ENCODE peak calls at places on chromosomes 16 and 17, in nine cellular contexts. One of them, this sample, is unnamed.

GRCh38 chr16:84459941-84460405 is 44.5 kb downstream of the MEAK7 start:
- DNase-seq in uterus: no peak
- DNase-seq in psoas muscle: no peak
- DNase-seq in lower lobe of right lung: peak; percentile 28
- DNase-seq in Panc1: no peak
- DNase-seq in K562: no peak
- DNase-seq in RWPE1: no peak
- DNase-seq in esophagus muscularis mucosa: no peak
- DNase-seq in lung: no peak
- DNase-seq in this sample: no peak

GRCh38 chr17:55722742-55723487 is at the start of gene TMEM100:
- DNase-seq in K562: peak; percentile 15
- DNase-seq in uterus: peak; percentile 70
- DNase-seq in lower lobe of right lung: no peak
- DNase-seq in lung: no peak
- DNase-seq in psoas muscle: peak; percentile 42
- DNase-seq in esophagus muscularis mucosa: no peak
- DNase-seq in Panc1: no peak
- DNase-seq in RWPE1: no peak
- DNase-seq in this sample: no peak

GRCh38 chr16:11583889-11584565 is 2.7 kb downstream of the LITAF start:
- DNase-seq in uterus: no peak
- DNase-seq in RWPE1: no peak
- DNase-seq in psoas muscle: peak; percentile 0
- DNase-seq in lung: no peak
- DNase-seq in lower lobe of right lung: peak; percentile 45
- DNase-seq in Panc1: no peak
- DNase-seq in esophagus muscularis mucosa: no peak
- DNase-seq in K562: no peak
- DNase-seq in this sample: no peak

GRCh38 chr17:28655160-28655559 is 6.5 kb downstream of the SDF2 start:
- DNase-seq in Panc1: no peak
- DNase-seq in K562: no peak
- DNase-seq in lung: no peak
- DNase-seq in lower lobe of right lung: no peak
- DNase-seq in uterus: no peak
- DNase-seq in RWPE1: no peak
- DNase-seq in esophagus muscularis mucosa: no peak
- DNase-seq in psoas muscle: no peak
- DNase-seq in this sample: no peak

GRCh38 chr17:81457917-81458555 is 54.6 kb downstream of the ACTG1 start:
- DNase-seq in Panc1: no peak
- DNase-seq in lower lobe of right lung: no peak
- DNase-seq in psoas muscle: no peak
- DNase-seq in lung: no peak
- DNase-seq in esophagus muscularis mucosa: no peak
- DNase-seq in K562: peak; percentile 47
- DNase-seq in RWPE1: no peak
- DNase-seq in uterus: no peak
- DNase-seq in this sample: no peak

GRCh38 chr17:42347198-42347597 is 41.0 kb downstream of the STAT3 start:
- DNase-seq in esophagus muscularis mucosa: no peak
- DNase-seq in lower lobe of right lung: no peak
- DNase-seq in RWPE1: peak; percentile 79
- DNase-seq in lung: no peak
- DNase-seq in K562: no peak
- DNase-seq in psoas muscle: no peak
- DNase-seq in Panc1: peak; percentile 52
- DNase-seq in uterus: peak; percentile 91
- DNase-seq in this sample: no peak

GRCh38 chr16:28845173-28846079 is 722 bp downstream of the TUFM start:
- DNase-seq in lower lobe of right lung: no peak
- DNase-seq in psoas muscle: no peak
- DNase-seq in K562: peak; percentile 60
- DNase-seq in esophagus muscularis mucosa: no peak
- DNase-seq in lung: no peak
- DNase-seq in uterus: no peak
- DNase-seq in RWPE1: no peak
- DNase-seq in Panc1: no peak
- DNase-seq in this sample: no peak

GRCh38 chr17:8029121-8029520 is 9.7 kb upstream of the ALOX15B start:
- DNase-seq in Panc1: no peak
- DNase-seq in esophagus muscularis mucosa: no peak
- DNase-seq in K562: no peak
- DNase-seq in uterus: no peak
- DNase-seq in lung: no peak
- DNase-seq in psoas muscle: no peak
- DNase-seq in RWPE1: peak; percentile 44
- DNase-seq in lower lobe of right lung: no peak
- DNase-seq in this sample: no peak

GRCh38 chr17:47239663-47240374 is 13.8 kb upstream of the ITGB3 start:
- DNase-seq in RWPE1: peak; percentile 84
- DNase-seq in lung: peak; percentile 62
- DNase-seq in psoas muscle: peak; percentile 84
- DNase-seq in esophagus muscularis mucosa: peak; percentile 97
- DNase-seq in lower lobe of right lung: no peak
- DNase-seq in Panc1: peak; percentile 87
- DNase-seq in K562: peak; percentile 72
- DNase-seq in uterus: peak; percentile 80
- DNase-seq in this sample: peak; percentile 61

GRCh38 chr16:89157778-89158177 is 13.8 kb upstream of the CDH15 start:
- DNase-seq in psoas muscle: no peak
- DNase-seq in RWPE1: no peak
- DNase-seq in Panc1: no peak
- DNase-seq in K562: no peak
- DNase-seq in lower lobe of right lung: no peak
- DNase-seq in uterus: no peak
- DNase-seq in lung: no peak
- DNase-seq in esophagus muscularis mucosa: no peak
- DNase-seq in this sample: no peak

GRCh38 chr17:40327244-40327666 is 18.3 kb downstream of the RARA start:
- DNase-seq in Panc1: no peak
- DNase-seq in lung: no peak
- DNase-seq in RWPE1: no peak
- DNase-seq in esophagus muscularis mucosa: no peak
- DNase-seq in K562: no peak
- DNase-seq in uterus: no peak
- DNase-seq in lower lobe of right lung: no peak
- DNase-seq in psoas muscle: peak; percentile 40
- DNase-seq in this sample: no peak

GRCh38 chr17:41354538-41354937 is 3.9 kb upstream of the KRT33A start:
- DNase-seq in Panc1: no peak
- DNase-seq in lower lobe of right lung: no peak
- DNase-seq in psoas muscle: no peak
- DNase-seq in lung: no peak
- DNase-seq in uterus: no peak
- DNase-seq in K562: no peak
- DNase-seq in RWPE1: no peak
- DNase-seq in esophagus muscularis mucosa: no peak
- DNase-seq in this sample: no peak

GRCh38 chr17:46991618-46992017 is 12.6 kb upstream of the RPRML start:
- DNase-seq in K562: no peak
- DNase-seq in uterus: no peak
- DNase-seq in lung: no peak
- DNase-seq in RWPE1: no peak
- DNase-seq in Panc1: no peak
- DNase-seq in psoas muscle: no peak
- DNase-seq in esophagus muscularis mucosa: no peak
- DNase-seq in lower lobe of right lung: no peak
- DNase-seq in this sample: no peak

GRCh38 chr16:2038359-2039285 is 9.0 kb downstream of the NTHL1 start:
- DNase-seq in RWPE1: no peak
- DNase-seq in esophagus muscularis mucosa: no peak
- DNase-seq in uterus: no peak
- DNase-seq in lung: no peak
- DNase-seq in psoas muscle: no peak
- DNase-seq in Panc1: no peak
- DNase-seq in lower lobe of right lung: no peak
- DNase-seq in K562: no peak
- DNase-seq in this sample: no peak

GRCh38 chr16:11210260-11210659 is 45.7 kb downstream of the SOCS1 start:
- DNase-seq in psoas muscle: no peak
- DNase-seq in K562: no peak
- DNase-seq in RWPE1: no peak
- DNase-seq in lung: no peak
- DNase-seq in Panc1: no peak
- DNase-seq in esophagus muscularis mucosa: no peak
- DNase-seq in lower lobe of right lung: no peak
- DNase-seq in uterus: no peak
- DNase-seq in this sample: no peak

GRCh38 chr17:83180264-83180995 is 101.0 kb downstream of the METRNL start:
- DNase-seq in psoas muscle: no peak
- DNase-seq in Panc1: no peak
- DNase-seq in lung: peak; percentile 26
- DNase-seq in esophagus muscularis mucosa: peak; percentile 80
- DNase-seq in uterus: no peak
- DNase-seq in lower lobe of right lung: no peak
- DNase-seq in RWPE1: no peak
- DNase-seq in K562: no peak
- DNase-seq in this sample: no peak

GRCh38 chr17:75459590-75460267 is 3.3 kb downstream of the TMEM94 start:
- DNase-seq in uterus: no peak
- DNase-seq in K562: no peak
- DNase-seq in lower lobe of right lung: no peak
- DNase-seq in esophagus muscularis mucosa: no peak
- DNase-seq in lung: no peak
- DNase-seq in Panc1: no peak
- DNase-seq in psoas muscle: no peak
- DNase-seq in RWPE1: no peak
- DNase-seq in this sample: no peak
- H3K27ac ChIP-seq in uterus: no peak overlapping the region
- H3K27ac ChIP-seq in K562: no peak overlapping the region
- H3K27ac ChIP-seq in lower lobe of right lung: peak overlapping the region; percentile 65
- H3K27ac ChIP-seq in esophagus muscularis mucosa: peak overlapping the region; percentile 28
- H3K27ac ChIP-seq in lung: peak overlapping the region; percentile 86
- H3K27ac ChIP-seq in Panc1: peak overlapping the region; percentile 46
- H3K27ac ChIP-seq in psoas muscle: peak overlapping the region; percentile 98
- H3K27ac ChIP-seq in RWPE1: no peak overlapping the region
- H3K27ac ChIP-seq in this sample: peak overlapping the region; percentile 50

DNA sequence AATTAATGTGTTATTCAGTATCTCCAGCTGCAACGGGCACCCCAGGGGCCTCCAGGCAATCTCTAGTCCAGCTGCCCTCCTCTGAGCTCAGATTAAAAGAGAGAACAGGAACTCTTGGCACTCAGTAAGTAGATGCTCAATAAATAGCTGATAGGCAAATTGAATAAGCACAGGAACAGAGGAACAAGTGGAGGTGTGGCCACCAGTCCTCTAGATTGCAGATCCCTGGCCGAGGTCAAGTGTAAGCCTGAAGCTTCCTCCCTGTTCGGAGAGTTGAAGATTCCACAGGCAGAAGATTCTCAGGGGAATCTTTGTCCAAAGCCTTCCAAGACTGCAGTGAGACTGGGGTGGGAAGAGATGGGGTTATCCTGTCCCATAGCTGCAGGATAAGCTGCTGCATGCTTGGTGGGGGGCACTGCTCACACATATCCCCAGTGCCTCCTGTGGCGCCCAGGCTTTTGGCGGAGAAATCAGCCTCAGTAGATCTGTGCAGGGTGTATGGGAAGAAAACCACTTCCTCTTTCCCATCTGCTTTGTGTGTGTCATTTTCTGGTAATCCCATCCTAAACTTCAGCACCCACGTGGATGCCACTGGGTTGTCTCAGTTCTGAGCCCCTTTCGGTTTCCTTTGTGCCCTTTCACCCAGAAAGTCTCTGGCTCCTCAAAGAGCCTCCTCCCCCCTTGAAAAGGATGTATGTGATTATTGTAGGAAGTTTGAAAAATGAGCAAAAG is 12.1 kb downstream of the CD300A start:
- DNase-seq in psoas muscle: no peak
- DNase-seq in uterus: no peak
- DNase-seq in lung: no peak
- DNase-seq in RWPE1: no peak
- DNase-seq in lower lobe of right lung: peak; percentile 45
- DNase-seq in esophagus muscularis mucosa: no peak
- DNase-seq in K562: no peak
- DNase-seq in Panc1: no peak
- DNase-seq in this sample: no peak
- H3K27ac ChIP-seq in psoas muscle: no peak overlapping the region
- H3K27ac ChIP-seq in uterus: no peak overlapping the region
- H3K27ac ChIP-seq in lung: no peak overlapping the region
- H3K27ac ChIP-seq in RWPE1: no peak overlapping the region
- H3K27ac ChIP-seq in lower lobe of right lung: peak overlapping the region; percentile 25
- H3K27ac ChIP-seq in esophagus muscularis mucosa: no peak overlapping the region
- H3K27ac ChIP-seq in K562: no peak overlapping the region
- H3K27ac ChIP-seq in Panc1: no peak overlapping the region
- H3K27ac ChIP-seq in this sample: no peak overlapping the region

DNA sequence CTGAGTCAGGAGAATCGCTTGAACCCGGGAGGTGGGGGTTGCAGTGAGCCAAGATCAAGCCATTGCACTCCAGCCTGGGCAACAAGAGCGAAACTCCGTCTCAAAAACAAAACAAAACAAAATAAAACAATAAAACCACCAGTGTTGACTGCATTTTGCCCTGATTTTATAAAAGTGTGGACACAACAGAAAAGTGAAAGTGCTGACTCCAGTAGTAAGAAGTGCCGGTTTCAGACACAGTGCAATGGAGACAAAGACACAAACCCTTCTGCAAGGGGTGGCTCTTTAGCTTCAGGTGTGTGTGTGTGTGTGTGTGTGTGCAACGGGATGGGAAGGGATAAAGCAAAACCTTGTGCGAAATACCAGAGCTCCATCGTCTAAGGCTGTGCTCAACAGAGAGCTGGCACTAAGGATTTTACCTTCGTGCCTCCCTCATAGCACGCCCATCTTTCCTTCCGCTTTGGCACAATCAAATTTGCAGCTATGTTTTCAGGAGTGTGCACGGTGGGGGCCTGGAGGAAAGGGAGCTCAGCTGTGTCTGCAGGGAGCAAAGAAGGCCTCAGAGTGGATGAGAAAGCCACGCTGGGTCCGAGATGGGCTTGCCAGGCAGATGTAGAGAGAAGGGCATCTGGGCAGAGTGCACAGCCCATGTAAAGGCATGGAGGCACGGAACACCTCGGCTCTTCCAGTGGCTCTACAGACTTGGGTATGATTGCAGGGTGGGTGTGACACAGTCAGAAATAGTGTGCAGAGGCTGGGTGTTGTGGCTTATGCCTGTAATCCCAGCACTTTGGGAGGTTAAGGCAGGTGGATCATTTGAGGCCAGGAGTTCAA is 15.5 kb downstream of the MXRA7 start:
- DNase-seq in psoas muscle: peak; percentile 50
- DNase-seq in K562: no peak
- DNase-seq in lower lobe of right lung: no peak
- DNase-seq in lung: no peak
- DNase-seq in esophagus muscularis mucosa: no peak
- DNase-seq in uterus: no peak
- DNase-seq in RWPE1: no peak
- DNase-seq in Panc1: no peak
- DNase-seq in this sample: no peak
- H3K27ac ChIP-seq in psoas muscle: no peak overlapping the region
- H3K27ac ChIP-seq in K562: no peak overlapping the region
- H3K27ac ChIP-seq in lower lobe of right lung: peak overlapping the region; percentile 18
- H3K27ac ChIP-seq in lung: peak overlapping the region; percentile 62
- H3K27ac ChIP-seq in esophagus muscularis mucosa: peak overlapping the region; percentile 96
- H3K27ac ChIP-seq in uterus: peak overlapping the region; percentile 96
- H3K27ac ChIP-seq in RWPE1: peak overlapping the region; percentile 2
- H3K27ac ChIP-seq in Panc1: peak overlapping the region; percentile 5
- H3K27ac ChIP-seq in this sample: no peak overlapping the region

DNA sequence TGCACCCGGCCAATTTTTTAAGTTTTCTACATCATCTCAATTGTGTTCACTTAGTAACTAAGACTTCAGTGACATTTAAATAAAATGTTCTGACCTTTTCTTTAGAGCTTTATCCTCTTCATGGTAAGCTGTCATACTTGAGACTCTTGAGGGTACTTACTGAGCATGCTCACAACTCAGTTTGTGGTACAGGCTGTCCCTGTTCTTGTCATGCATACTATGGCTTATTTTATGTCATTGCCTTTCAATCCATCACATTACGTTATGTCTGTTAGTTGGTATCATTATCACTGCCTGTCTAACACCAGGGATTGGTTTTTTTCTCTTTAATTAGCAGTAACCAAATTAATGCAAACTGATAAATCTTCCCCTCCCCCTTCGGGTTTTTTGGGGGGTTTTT is 41.9 kb upstream of the RHBDL3 start:
- DNase-seq in K562: no peak
- DNase-seq in lung: no peak
- DNase-seq in psoas muscle: no peak
- DNase-seq in esophagus muscularis mucosa: no peak
- DNase-seq in uterus: no peak
- DNase-seq in lower lobe of right lung: no peak
- DNase-seq in Panc1: no peak
- DNase-seq in RWPE1: no peak
- DNase-seq in this sample: no peak
- H3K27ac ChIP-seq in K562: no peak overlapping the region
- H3K27ac ChIP-seq in lung: no peak overlapping the region
- H3K27ac ChIP-seq in psoas muscle: no peak overlapping the region
- H3K27ac ChIP-seq in esophagus muscularis mucosa: no peak overlapping the region
- H3K27ac ChIP-seq in uterus: no peak overlapping the region
- H3K27ac ChIP-seq in lower lobe of right lung: no peak overlapping the region
- H3K27ac ChIP-seq in Panc1: no peak overlapping the region
- H3K27ac ChIP-seq in RWPE1: no peak overlapping the region
- H3K27ac ChIP-seq in this sample: no peak overlapping the region